ENCODE peak calls at places on chromosomes 11 and 22, in four cellular contexts. M is neuronal stem cell, X is SK-N-SH, L is IMR-90. Y is an unnamed sample.

GRCh38 chr11:128595775-128596174 is 8.4 kb upstream of the ETS1 start:
- DNase-seq in L (no peak), M (no peak), X (no peak), Y (no peak)

GRCh38 chr11:17683378-17684161 is 35.8 kb upstream of the MYOD1 start:
- DNase-seq in L (peak), M (no peak), X (no peak), Y (peak)

GRCh38 chr11:70478194-70478890 is 80.0 kb downstream of the CTTN start:
- DNase-seq in L (no peak), X (peak), M (no peak), Y (no peak)

GRCh38 chr11:58913685-58914084 is 25.6 kb upstream of the GLYATL1 start:
- DNase-seq in X (no peak), L (no peak), M (no peak), Y (no peak)

GRCh38 chr11:134786636-134787035 is 374.6 kb upstream of the B3GAT1 start:
- DNase-seq in M (no peak), X (no peak), L (no peak), Y (no peak)

GRCh38 chr11:119101759-119102423 is at the start of gene DPAGT1:
- DNase-seq in M (peak), X (peak), L (peak), Y (peak)

GRCh38 chr22:49926916-49927315 is 8.5 kb downstream of the CRELD2 start:
- DNase-seq in X (no peak), L (no peak), M (no peak), Y (no peak)

GRCh38 chr22:32203181-32204105 is 1.4 kb downstream of the RFPL2 start:
- DNase-seq in X (peak), M (no peak), L (no peak), Y (no peak)

GRCh38 chr22:30054067-30054763 is 26.0 kb upstream of the HORMAD2 start:
- DNase-seq in X (peak), L (no peak), M (no peak), Y (no peak)

GRCh38 chr22:25898707-25899365 is 156.8 kb downstream of the MYO18B start:
- DNase-seq in M (peak), L (no peak), X (no peak), Y (no peak)

DNA sequence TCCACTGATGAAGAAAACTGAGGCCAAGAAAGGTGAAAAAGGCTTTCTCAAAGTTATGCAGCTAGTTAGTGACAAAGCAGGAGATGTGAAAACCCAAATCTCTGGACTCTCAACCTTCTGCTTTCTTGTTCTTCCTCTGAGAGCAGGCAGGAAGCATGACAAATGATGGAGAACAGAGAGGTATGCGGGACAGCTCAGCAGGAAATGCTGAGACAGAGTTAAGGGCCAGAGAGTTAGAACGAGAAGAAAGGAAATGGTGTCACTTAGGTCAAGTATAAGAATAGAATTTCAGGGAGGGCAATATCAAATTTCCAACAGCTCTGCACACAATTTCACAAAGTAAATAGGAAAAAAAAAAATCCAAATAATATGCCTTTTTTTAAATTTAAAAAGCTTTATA is 67.6 kb upstream of the ARHGAP42 start:
- DNase-seq in X (no peak), L (peak), M (no peak), Y (peak)
- H2AFZ ChIP-seq in X (no peak), L (peak), M (no peak), Y (peak)

GRCh38 chr11:75421035-75421602 is 11.9 kb downstream of the KLHL35 start:
- DNase-seq in X (peak), M (no peak), L (no peak), Y (no peak)
- H3K4me3 ChIP-seq in X (no peak), M (no peak), L (no peak), Y (no peak)

GRCh38 chr11:67016550-67016949 is 6.4 kb upstream of the SYT12 start:
- DNase-seq in X (no peak), M (no peak), L (no peak), Y (no peak)

GRCh38 chr11:67014343-67014742 is 8.6 kb upstream of the SYT12 start:
- DNase-seq in X (no peak), L (no peak), M (no peak), Y (no peak)

GRCh38 chr11:67015048-67015447 is 7.9 kb upstream of the SYT12 start:
- DNase-seq in M (no peak), L (no peak), X (no peak), Y (no peak)

GRCh38 chr11:67010296-67010905 is 12.5 kb upstream of the SYT12 start:
- DNase-seq in L (no peak), X (peak), M (no peak), Y (no peak)

DNA sequence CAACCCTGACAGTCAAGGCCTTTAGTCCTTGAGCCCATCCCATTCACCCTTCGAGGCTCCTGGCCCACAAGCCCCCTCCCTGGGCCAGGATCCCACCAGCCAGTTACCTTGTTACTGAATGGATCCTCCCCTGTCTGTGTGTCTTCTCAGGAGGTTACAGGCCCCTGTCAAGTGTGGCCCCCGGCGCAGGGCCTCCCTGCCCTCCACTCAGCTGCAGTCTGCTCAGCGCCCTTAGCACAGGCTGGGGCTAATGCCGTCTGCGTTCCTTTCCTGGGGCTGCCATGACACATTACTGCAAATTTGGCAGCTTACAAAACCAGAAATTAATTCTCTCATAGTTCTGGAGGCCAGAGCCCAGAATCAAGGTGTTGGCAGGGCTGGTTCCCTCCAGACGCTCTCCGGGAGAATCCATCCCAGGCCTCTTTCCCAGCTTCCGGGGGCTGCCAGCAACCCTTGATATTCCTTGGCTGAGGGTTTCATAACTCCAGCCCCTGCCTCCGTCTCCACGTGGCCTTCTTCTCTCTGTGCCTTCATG is 9.4 kb upstream of the SYT12 start:
- DNase-seq in M (no peak), X (no peak), L (no peak), Y (no peak)
- H2AFZ ChIP-seq in M (no peak), X (no peak), L (no peak), Y (no peak)

DNA sequence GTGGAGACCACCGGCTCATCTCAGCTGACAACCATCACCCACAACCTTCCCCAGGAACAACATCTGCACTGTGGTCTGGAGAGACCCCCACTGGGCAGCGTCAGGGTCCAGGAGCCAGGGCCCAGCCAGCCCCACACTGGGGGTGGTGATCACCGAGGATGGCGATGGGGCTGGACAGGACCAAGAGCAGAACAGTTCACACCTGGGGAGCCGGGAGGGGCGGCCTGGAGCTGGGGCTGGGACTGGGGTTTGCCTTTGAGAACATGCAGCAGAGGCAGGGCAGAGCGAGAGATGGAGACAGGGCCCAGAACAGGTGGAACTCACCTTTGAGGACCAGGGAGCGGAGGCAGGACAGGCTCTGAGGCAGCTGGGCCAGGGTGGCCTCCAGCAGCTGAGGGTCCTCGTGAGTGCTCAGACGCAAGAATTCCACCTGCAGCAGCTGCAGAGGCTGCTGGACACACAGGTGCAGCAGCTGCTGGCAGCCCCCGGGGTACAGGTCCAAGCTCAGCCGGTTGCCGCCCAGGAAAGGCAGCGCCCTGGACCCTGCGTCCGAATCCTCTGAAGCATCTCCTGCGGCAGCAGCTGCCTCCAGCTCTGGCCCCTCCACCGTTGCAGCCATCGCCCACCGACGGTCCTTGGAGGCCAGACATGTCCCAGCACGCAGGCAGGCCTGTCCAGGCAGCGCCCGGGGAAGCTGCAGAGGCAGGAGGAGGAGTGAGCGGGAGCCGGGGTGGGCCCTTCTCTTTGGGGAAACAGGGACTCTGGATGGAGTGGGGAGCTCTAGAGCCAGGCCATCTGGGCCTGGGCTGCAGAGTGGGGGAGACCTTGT is 1.0 kb downstream of the PIDD1 start:
- DNase-seq in X (peak), M (no peak), L (no peak), Y (no peak)
- H3K4me3 ChIP-seq in X (peak), M (peak), L (peak), Y (peak)

Y was measured in PC-3.